ENCODE peak calls at places on chromosomes 4 and X, in seven cellular contexts. G is globus pallidus; F is COR-L47; W is stimulated activated naive CD4-positive, alpha-beta T cell; E is C1 segment of cervical spinal cord; P is activated CD8-positive, alpha-beta T cell treated with anti-CD3 and anti-CD28 coated beads for 36 hours; A is CD4-positive, alpha-beta T cell. M is an unnamed sample.

GRCh38 chrX:8036914-8037313 is 109.7 kb upstream of the PNPLA4 start:
- DNase-seq in G (no peak), F (no peak), W (no peak), E (no peak), P (no peak), A (no peak), M (no peak)

GRCh38 chr4:156976147-156976546 is 4.5 kb upstream of the PDGFC start:
- DNase-seq in G (no peak), F (no peak), W (no peak), E (no peak), P (no peak), A (no peak), M (no peak)

GRCh38 chr4:19945979-19946380 is 305.7 kb upstream of the SLIT2 start:
- DNase-seq in G (no peak), F (no peak), W (no peak), E (no peak), P (no peak), A (no peak), M (no peak)

GRCh38 chr4:5971077-5971447 is 47.2 kb downstream of the C4orf50 start:
- DNase-seq in G (no peak), F (peak), W (no peak), E (no peak), P (no peak), A (no peak), M (no peak)

GRCh38 chr4:123452585-123452984 is 56.0 kb downstream of the SPRY1 start:
- DNase-seq in G (peak), F (peak), W (no peak), E (peak), P (peak), A (no peak), M (peak)

GRCh38 chr4:76831475-76832390 is 66.2 kb downstream of the SOWAHB start:
- DNase-seq in G (no peak), F (no peak), W (no peak), E (no peak), P (no peak), A (no peak), M (no peak)

GRCh38 chr4:185210102-185210981 is 944 bp downstream of the SNX25 start:
- DNase-seq in G (peak), F (peak), W (peak), E (peak), P (peak), A (peak), M (peak)

GRCh38 chr4:172838108-172838507 is 330.5 kb upstream of the GALNT7 start:
- DNase-seq in G (no peak), F (no peak), W (no peak), E (no peak), P (no peak), A (no peak), M (no peak)

GRCh38 chrX:103437147-103437873 is 61.0 kb downstream of the BEX3 start:
- DNase-seq in G (no peak), F (no peak), W (no peak), E (no peak), P (no peak), A (no peak), M (no peak)

GRCh38 chr4:87321888-87322287 is 794 bp downstream of the HSD17B13 start:
- DNase-seq in G (no peak), F (no peak), W (no peak), E (no peak), P (no peak), A (no peak), M (no peak)

GRCh38 chrX:130378008-130378669 is 7.3 kb downstream of the GPR119 start:
- DNase-seq in G (peak), F (no peak), W (no peak), E (peak), P (no peak), A (no peak), M (peak)

GRCh38 chrX:80431502-80431832 is 11.2 kb downstream of the TENT5D start:
- DNase-seq in G (no peak), F (no peak), W (no peak), E (no peak), P (no peak), A (no peak), M (no peak)

GRCh38 chrX:38151426-38151825 is 69.2 kb downstream of the SRPX start:
- DNase-seq in G (no peak), F (no peak), W (no peak), E (no peak), P (no peak), A (no peak), M (no peak)

GRCh38 chr4:7206856-7207567 is 14.7 kb downstream of the SORCS2 start:
- DNase-seq in G (peak), F (no peak), W (no peak), E (peak), P (no peak), A (no peak), M (peak)

GRCh38 chrX:30735839-30736238 is 82.6 kb downstream of the GK start:
- DNase-seq in G (peak), F (no peak), W (peak), E (no peak), P (peak), A (peak), M (peak)

GRCh38 chrX:69218407-69218806 is 53.2 kb upstream of the PJA1 start:
- DNase-seq in G (no peak), F (no peak), W (no peak), E (no peak), P (no peak), A (no peak), M (no peak)

GRCh38 chr4:156293657-156294297 is 340.1 kb upstream of the CTSO start:
- DNase-seq in G (no peak), F (peak), W (no peak), E (no peak), P (no peak), A (no peak), M (no peak)

GRCh38 chrX:115559672-115560071 is 1.3 kb upstream of the PLS3 start:
- DNase-seq in G (no peak), F (no peak), W (no peak), E (no peak), P (no peak), A (no peak), M (no peak)

GRCh38 chr4:122246551-122246950 is 94.4 kb downstream of the BLTP1 start:
- DNase-seq in G (no peak), F (no peak), W (no peak), E (no peak), P (no peak), A (no peak), M (no peak)